ENCODE peak calls at places on chromosomes 6 and 20, in seven cellular contexts. H is Kasumi-1, T is astrocyte of the cerebellum, K is NCI-H187 treated with DMSO at 0.1 percent for 48 hours, C is brain microvascular endothelial cell, J is hypothalamus, W is fibroblast of lung. N is an unnamed sample.

GRCh38 chr20:39825524-39825923 is 863.4 kb downstream of the DHX35 start:
- DNase-seq in J (no peak), C (no peak), K (no peak), T (no peak), W (no peak), H (no peak), N (no peak)

GRCh38 chr6:38876470-38876869 is 161.4 kb downstream of the DNAH8 start:
- DNase-seq in C (no peak), T (peak), K (no peak), H (peak), W (peak), J (peak), N (no peak)

GRCh38 chr20:19497064-19497463 is 261.0 kb upstream of the RIN2 start:
- DNase-seq in C (peak), K (no peak), W (peak), J (no peak), H (no peak), T (no peak), N (no peak)

GRCh38 chr20:24297928-24298327 is 171.5 kb upstream of the SYNDIG1 start:
- DNase-seq in T (no peak), H (no peak), W (no peak), C (no peak), K (no peak), J (no peak), N (no peak)

GRCh38 chr20:51447097-51447764 is 95.3 kb downstream of the NFATC2 start:
- DNase-seq in C (peak), T (peak), W (peak), H (no peak), K (no peak), J (no peak), N (no peak)

GRCh38 chr6:14382381-14383236 is 265.0 kb downstream of the CD83 start:
- DNase-seq in C (no peak), T (no peak), K (peak), H (no peak), J (no peak), W (no peak), N (no peak)

GRCh38 chr6:2848851-2849250 is 7.2 kb upstream of the SERPINB1 start:
- DNase-seq in H (no peak), C (no peak), J (no peak), T (no peak), K (peak), W (no peak), N (no peak)

GRCh38 chr20:62220666-62221568 is 839 bp upstream of the HRH3 start:
- DNase-seq in H (peak), J (no peak), T (no peak), K (no peak), C (no peak), W (no peak), N (no peak)

GRCh38 chr6:170516783-170517616 is 36.1 kb downstream of the PSMB1 start:
- DNase-seq in H (peak), C (peak), W (peak), K (peak), J (no peak), T (peak), N (peak)

GRCh38 chr6:26273673-26274595 is 91.1 kb upstream of the BTN3A2 start:
- DNase-seq in K (no peak), H (no peak), W (no peak), T (no peak), C (peak), J (no peak), N (no peak)

GRCh38 chr6:33748851-33749250 is 2.1 kb upstream of the IP6K3 start:
- DNase-seq in H (no peak), W (no peak), J (no peak), K (no peak), T (no peak), C (no peak), N (no peak)

N was measured in GF-D8.